ENCODE peak calls at places on chromosome 1, in nine cellular contexts. Y is activated CD8-positive, alpha-beta T cell treated with anti-CD3 and anti-CD28 coated beads for 36 hours; N is GM13976; V is GM23338; F is transverse colon; W is breast epithelium; O is fibroblast of lung; Z is nephron progenitor cell; G is esophagus squamous epithelium. H is an unnamed sample.

GRCh38 chr1:155968670-155969069 is 9.7 kb downstream of the ARHGEF2 start:
- DNase-seq in Y (no peak), N (no peak), V (no peak), F (no peak), W (no peak), O (peak), Z (no peak), G (no peak), H (no peak)

GRCh38 chr1:2999571-2999970 is 21.7 kb upstream of the ACTRT2 start:
- DNase-seq in Y (no peak), N (no peak), V (no peak), F (peak), W (peak), O (no peak), Z (no peak), G (no peak), H (no peak)

GRCh38 chr1:109499661-109500536 is 6.0 kb downstream of the CYB561D1 start:
- DNase-seq in Y (peak), N (no peak), V (peak), F (peak), W (no peak), O (peak), Z (no peak), G (no peak), H (peak)

GRCh38 chr1:6385673-6386191 is 7.8 kb downstream of the ACOT7 start:
- DNase-seq in Y (no peak), N (no peak), V (peak), F (peak), W (peak), O (peak), Z (peak), G (no peak), H (no peak)

GRCh38 chr1:117244971-117245370 is 34.2 kb upstream of the VTCN1 start:
- DNase-seq in Y (no peak), N (no peak), V (no peak), F (no peak), W (no peak), O (no peak), Z (no peak), G (no peak), H (no peak)

GRCh38 chr1:227934476-227935313 is 13.0 kb downstream of the WNT9A start:
- DNase-seq in Y (peak), N (no peak), V (no peak), F (no peak), W (no peak), O (peak), Z (no peak), G (no peak), H (no peak)

GRCh38 chr1:201213106-201213770 is 22.6 kb downstream of the IGFN1 start:
- DNase-seq in Y (no peak), N (no peak), V (no peak), F (no peak), W (no peak), O (no peak), Z (no peak), G (no peak), H (no peak)

GRCh38 chr1:14726606-14727005 is 128.1 kb downstream of the KAZN start:
- DNase-seq in Y (no peak), N (no peak), V (no peak), F (no peak), W (no peak), O (no peak), Z (no peak), G (no peak), H (no peak)

GRCh38 chr1:93154898-93155297 is 25.3 kb downstream of the TMED5 start:
- DNase-seq in Y (no peak), N (no peak), V (no peak), F (no peak), W (no peak), O (no peak), Z (no peak), G (no peak), H (no peak)

GRCh38 chr1:192002063-192002462 is 156.2 kb upstream of the RGS18 start:
- DNase-seq in Y (no peak), N (no peak), V (peak), F (no peak), W (no peak), O (no peak), Z (no peak), G (no peak), H (no peak)

GRCh38 chr1:22364326-22364650 is 87.4 kb upstream of the ZBTB40 start:
- DNase-seq in Y (no peak), N (no peak), V (no peak), F (no peak), W (no peak), O (no peak), Z (no peak), G (no peak), H (no peak)

GRCh38 chr1:29415156-29415830 is 179.0 kb downstream of the PTPRU start:
- DNase-seq in Y (no peak), N (no peak), V (peak), F (no peak), W (no peak), O (peak), Z (no peak), G (no peak), H (no peak)
- TF ChIP-seq CTCF in Y (no peak), N (no peak), V (peak), F (no peak), W (no peak), O (no peak), Z (peak), G (no peak), H (no peak)

GRCh38 chr1:44827197-44828002 is 15.7 kb downstream of the PTCH2 start:
- DNase-seq in Y (no peak), N (peak), V (peak), F (no peak), W (no peak), O (no peak), Z (no peak), G (no peak), H (no peak)
- TF ChIP-seq CTCF in Y (no peak), N (no peak), V (peak), F (no peak), W (no peak), O (no peak), Z (no peak), G (no peak), H (no peak)

GRCh38 chr1:181499825-181500224 is 16.5 kb downstream of the CACNA1E start:
- DNase-seq in Y (no peak), N (no peak), V (no peak), F (no peak), W (no peak), O (no peak), Z (no peak), G (no peak), H (no peak)

GRCh38 chr1:181501612-181502011 is 18.3 kb downstream of the CACNA1E start:
- DNase-seq in Y (no peak), N (no peak), V (peak), F (no peak), W (no peak), O (no peak), Z (no peak), G (no peak), H (no peak)

GRCh38 chr1:181496759-181497158 is 13.4 kb downstream of the CACNA1E start:
- DNase-seq in Y (no peak), N (no peak), V (no peak), F (no peak), W (no peak), O (no peak), Z (no peak), G (no peak), H (no peak)

GRCh38 chr1:181493885-181494284 is 10.6 kb downstream of the CACNA1E start:
- DNase-seq in Y (no peak), N (no peak), V (no peak), F (no peak), W (no peak), O (no peak), Z (no peak), G (no peak), H (no peak)

GRCh38 chr1:181497870-181498269 is 14.6 kb downstream of the CACNA1E start:
- DNase-seq in Y (no peak), N (no peak), V (peak), F (no peak), W (no peak), O (no peak), Z (no peak), G (no peak), H (no peak)
- TF ChIP-seq CTCF in Y (no peak), N (peak), V (peak), F (no peak), W (no peak), O (no peak), Z (no peak), G (no peak), H (no peak)

GRCh38 chr1:115306146-115306545 is 31.9 kb downstream of the NGF start:
- DNase-seq in Y (no peak), N (no peak), V (no peak), F (no peak), W (no peak), O (no peak), Z (no peak), G (no peak), H (no peak)
- TF ChIP-seq CTCF in Y (no peak), N (no peak), V (no peak), F (no peak), W (no peak), O (no peak), Z (no peak), G (no peak), H (no peak)

GRCh38 chr1:20329793-20330542 is 39.3 kb downstream of the VWA5B1 start:
- DNase-seq in Y (no peak), N (no peak), V (peak), F (no peak), W (no peak), O (no peak), Z (no peak), G (no peak), H (no peak)
- TF ChIP-seq CTCF in Y (no peak), N (peak), V (peak), F (no peak), W (no peak), O (peak), Z (no peak), G (no peak), H (no peak)

GRCh38 chr1:66607458-66607857 is 73.5 kb downstream of the SGIP1 start:
- DNase-seq in Y (peak), N (no peak), V (peak), F (no peak), W (no peak), O (no peak), Z (no peak), G (no peak), H (peak)
- TF ChIP-seq CTCF in Y (no peak), N (no peak), V (peak), F (no peak), W (no peak), O (no peak), Z (no peak), G (no peak), H (no peak)

GRCh38 chr1:37680933-37681332 is 11.4 kb upstream of the CDCA8 start:
- DNase-seq in Y (no peak), N (no peak), V (no peak), F (no peak), W (no peak), O (no peak), Z (no peak), G (no peak), H (no peak)

GRCh38 chr1:37673920-37674319 is 18.4 kb upstream of the CDCA8 start:
- DNase-seq in Y (peak), N (no peak), V (peak), F (no peak), W (no peak), O (no peak), Z (no peak), G (no peak), H (no peak)

GRCh38 chr1:37677808-37678207 is 14.5 kb upstream of the CDCA8 start:
- DNase-seq in Y (no peak), N (no peak), V (no peak), F (no peak), W (no peak), O (no peak), Z (no peak), G (no peak), H (no peak)

GRCh38 chr1:37671261-37671660 is 21.1 kb upstream of the CDCA8 start:
- DNase-seq in Y (no peak), N (no peak), V (no peak), F (no peak), W (no peak), O (no peak), Z (no peak), G (no peak), H (no peak)

GRCh38 chr1:37676281-37677243 is 15.8 kb upstream of the CDCA8 start:
- DNase-seq in Y (no peak), N (peak), V (no peak), F (peak), W (no peak), O (no peak), Z (no peak), G (no peak), H (peak)
- TF ChIP-seq CTCF in Y (no peak), N (peak), V (no peak), F (no peak), W (no peak), O (no peak), Z (no peak), G (no peak), H (peak)

DNA sequence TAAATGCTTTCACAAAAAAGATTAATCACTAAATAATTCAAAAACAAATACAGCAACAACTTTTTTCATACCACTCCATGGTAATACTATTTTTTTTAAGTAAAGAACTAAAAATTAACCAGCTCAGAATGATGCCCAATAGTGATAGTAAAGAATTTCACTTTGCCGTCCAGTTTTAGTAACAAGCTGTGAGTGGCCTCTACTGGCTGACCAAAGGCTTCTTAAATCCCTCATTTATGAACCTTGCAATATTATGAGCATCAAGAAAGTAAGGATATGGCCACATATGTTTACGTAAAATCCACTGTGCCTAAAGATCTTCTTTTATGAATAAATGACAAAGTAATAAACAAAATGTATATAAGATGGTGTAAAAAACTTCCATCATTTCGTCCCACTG is 108.6 kb downstream of the GPATCH2 start:
- DNase-seq in Y (no peak), N (no peak), V (no peak), F (no peak), W (no peak), O (no peak), Z (no peak), G (no peak), H (no peak)
- TF ChIP-seq CTCF in Y (no peak), N (no peak), V (no peak), F (no peak), W (no peak), O (no peak), Z (no peak), G (no peak), H (no peak)

GRCh38 chr1:221741971-221742554 is at the start of gene DUSP10:
- DNase-seq in Y (peak), N (peak), V (peak), F (peak), W (peak), O (peak), Z (peak), G (peak), H (peak)

GRCh38 chr1:221740941-221741363 is 937 bp downstream of the DUSP10 start:
- DNase-seq in Y (peak), N (no peak), V (no peak), F (peak), W (peak), O (no peak), Z (peak), G (no peak), H (no peak)

GRCh38 chr1:221741364-221741970 is 422 bp downstream of the DUSP10 start:
- DNase-seq in Y (peak), N (no peak), V (peak), F (peak), W (no peak), O (peak), Z (peak), G (no peak), H (no peak)

GRCh38 chr1:221743416-221744208 is 1.7 kb upstream of the DUSP10 start:
- DNase-seq in Y (no peak), N (peak), V (peak), F (no peak), W (no peak), O (no peak), Z (peak), G (no peak), H (peak)

GRCh38 chr1:221742555-221743415 is 896 bp upstream of the DUSP10 start:
- DNase-seq in Y (peak), N (peak), V (peak), F (peak), W (peak), O (peak), Z (peak), G (peak), H (peak)
- TF ChIP-seq CTCF in Y (no peak), N (peak), V (no peak), F (peak), W (no peak), O (no peak), Z (no peak), G (no peak), H (no peak)

H was measured in GM20000.